ENCODE peak calls at places on chromosomes 3 and 15, in five cellular contexts. One of them, this sample, is unnamed.
A peak's percentile ranks its signal among the peaks of the same experiment; 100 is the strongest.

GRCh38 chr15:57496594-57496945 is 95.1 kb upstream of the MYZAP start:
- DNase-seq in iris pigment epithelial cell: no peak
- DNase-seq in AG08395: no peak
- DNase-seq in AG04449: no peak
- DNase-seq in NCI-H1930: no peak
- DNase-seq in this sample: no peak

GRCh38 chr3:52444860-52445793 is at the start of gene SEMA3G:
- DNase-seq in iris pigment epithelial cell: peak; percentile 52
- DNase-seq in AG04449: no peak
- DNase-seq in AG08395: peak; percentile 71
- DNase-seq in NCI-H1930: no peak
- DNase-seq in this sample: no peak

GRCh38 chr3:197847866-197848401 is 56.9 kb downstream of the LRCH3 start:
- DNase-seq in iris pigment epithelial cell: peak; percentile 34
- DNase-seq in NCI-H1930: no peak
- DNase-seq in AG08395: peak; percentile 41
- DNase-seq in AG04449: no peak
- DNase-seq in this sample: no peak

GRCh38 chr15:84911879-84912660 is 27.6 kb downstream of the SLC28A1 start:
- DNase-seq in AG08395: peak; percentile 95
- DNase-seq in AG04449: peak; percentile 92
- DNase-seq in NCI-H1930: no peak
- DNase-seq in iris pigment epithelial cell: peak; percentile 98
- DNase-seq in this sample: peak; percentile 99

GRCh38 chr3:5016218-5017161 is 37.3 kb downstream of the BHLHE40 start:
- DNase-seq in NCI-H1930: no peak
- DNase-seq in iris pigment epithelial cell: peak; percentile 77
- DNase-seq in AG08395: no peak
- DNase-seq in AG04449: no peak
- DNase-seq in this sample: no peak

GRCh38 chr3:119912220-119912619 is 130.3 kb downstream of the NR1I2 start:
- DNase-seq in AG08395: no peak
- DNase-seq in NCI-H1930: no peak
- DNase-seq in AG04449: no peak
- DNase-seq in iris pigment epithelial cell: no peak
- DNase-seq in this sample: no peak

GRCh38 chr15:73558529-73558928 is 74.7 kb downstream of the NPTN start:
- DNase-seq in AG04449: no peak
- DNase-seq in NCI-H1930: no peak
- DNase-seq in AG08395: no peak
- DNase-seq in iris pigment epithelial cell: no peak
- DNase-seq in this sample: no peak

GRCh38 chr15:45111390-45112142 is 2.4 kb downstream of the DUOX2 start:
- DNase-seq in AG04449: no peak
- DNase-seq in NCI-H1930: peak; percentile 28
- DNase-seq in AG08395: no peak
- DNase-seq in iris pigment epithelial cell: no peak
- DNase-seq in this sample: no peak

GRCh38 chr3:73848173-73848751 is 223.5 kb upstream of the PDZRN3 start:
- DNase-seq in AG04449: no peak
- DNase-seq in NCI-H1930: peak; percentile 7
- DNase-seq in AG08395: peak; percentile 55
- DNase-seq in iris pigment epithelial cell: peak; percentile 30
- DNase-seq in this sample: no peak

GRCh38 chr15:91940466-91941381 is 87.2 kb downstream of the SLCO3A1 start:
- DNase-seq in AG04449: no peak
- DNase-seq in NCI-H1930: no peak
- DNase-seq in AG08395: no peak
- DNase-seq in iris pigment epithelial cell: no peak
- DNase-seq in this sample: no peak

GRCh38 chr3:169146112-169146665 is 517.3 kb downstream of the MECOM start:
- DNase-seq in iris pigment epithelial cell: peak; percentile 59
- DNase-seq in AG04449: no peak
- DNase-seq in NCI-H1930: no peak
- DNase-seq in AG08395: peak; percentile 46
- DNase-seq in this sample: no peak

GRCh38 chr15:32723171-32723948 is 5.6 kb downstream of the GREM1 start:
- DNase-seq in NCI-H1930: no peak
- DNase-seq in AG04449: no peak
- DNase-seq in iris pigment epithelial cell: no peak
- DNase-seq in AG08395: no peak
- DNase-seq in this sample: no peak

GRCh38 chr15:101675796-101676582 is 23.8 kb upstream of the TM2D3 start:
- DNase-seq in AG08395: peak; percentile 85
- DNase-seq in AG04449: peak; percentile 70
- DNase-seq in NCI-H1930: no peak
- DNase-seq in iris pigment epithelial cell: peak; percentile 84
- DNase-seq in this sample: no peak

GRCh38 chr3:10834951-10835350 is 18.9 kb downstream of the SLC6A11 start:
- DNase-seq in iris pigment epithelial cell: no peak
- DNase-seq in AG08395: no peak
- DNase-seq in NCI-H1930: no peak
- DNase-seq in AG04449: no peak
- DNase-seq in this sample: no peak

GRCh38 chr15:69843927-69844326 is 253.8 kb downstream of the TLE3 start:
- DNase-seq in iris pigment epithelial cell: no peak
- DNase-seq in NCI-H1930: no peak
- DNase-seq in AG04449: no peak
- DNase-seq in AG08395: no peak
- DNase-seq in this sample: no peak

GRCh38 chr3:4959180-4959579 is 20.1 kb upstream of the BHLHE40 start:
- DNase-seq in AG04449: no peak
- DNase-seq in iris pigment epithelial cell: no peak
- DNase-seq in NCI-H1930: no peak
- DNase-seq in AG08395: no peak
- DNase-seq in this sample: no peak

GRCh38 chr3:64685800-64686445 is 1.9 kb downstream of the ADAMTS9 start:
- DNase-seq in iris pigment epithelial cell: peak; percentile 95
- DNase-seq in AG04449: no peak
- DNase-seq in AG08395: peak; percentile 89
- DNase-seq in NCI-H1930: no peak
- DNase-seq in this sample: peak; percentile 97

GRCh38 chr3:136194409-136195257 is 1.5 kb downstream of the MSL2 start:
- DNase-seq in AG08395: no peak
- DNase-seq in NCI-H1930: no peak
- DNase-seq in AG04449: no peak
- DNase-seq in iris pigment epithelial cell: peak; percentile 34
- DNase-seq in this sample: no peak

GRCh38 chr3:135751991-135752390 is 213.5 kb upstream of the PPP2R3A start:
- DNase-seq in AG08395: no peak
- DNase-seq in NCI-H1930: no peak
- DNase-seq in AG04449: no peak
- DNase-seq in iris pigment epithelial cell: no peak
- DNase-seq in this sample: peak; percentile 71